ENCODE peak calls at places on chromosome 18, in ten cellular contexts. T is GM23338, V is lower lobe of right lung, W is endodermal cell, Q is fibroblast of pulmonary artery, L is A549, M is pancreas, N is fibroblast of lung, O is epithelial cell of esophagus, X is choroid plexus epithelial cell. R is an unnamed sample.

GRCh38 chr18:53991805-53992204 is 232.7 kb downstream of the MBD2 start:
- DNase-seq in T (no peak), V (no peak), W (no peak), Q (peak), L (no peak), M (no peak), N (peak), O (no peak), X (peak), R (peak)

GRCh38 chr18:68449292-68449691 is 265.6 kb downstream of the TMX3 start:
- DNase-seq in T (no peak), V (no peak), W (no peak), Q (peak), L (no peak), M (no peak), N (peak), O (peak), X (peak), R (peak)

GRCh38 chr18:37242091-37242490 is 323.5 kb downstream of the CELF4 start:
- DNase-seq in T (no peak), V (no peak), W (no peak), Q (no peak), L (no peak), M (no peak), N (no peak), O (no peak), X (no peak), R (no peak)

GRCh38 chr18:63267990-63268721 is 51.4 kb downstream of the BCL2 start:
- DNase-seq in T (no peak), V (no peak), W (no peak), Q (no peak), L (no peak), M (no peak), N (no peak), O (no peak), X (peak), R (no peak)

GRCh38 chr18:12657849-12658829 is at the start of gene SPIRE1:
- DNase-seq in T (peak), V (peak), W (peak), Q (peak), L (peak), M (peak), N (peak), O (peak), X (peak), R (no peak)

GRCh38 chr18:2606335-2606734 is 35.0 kb downstream of the NDC80 start:
- DNase-seq in T (no peak), V (no peak), W (no peak), Q (no peak), L (no peak), M (no peak), N (no peak), O (no peak), X (peak), R (no peak)

GRCh38 chr18:25921677-25922421 is 168.6 kb downstream of the SS18 start:
- DNase-seq in T (peak), V (no peak), W (peak), Q (peak), L (peak), M (peak), N (peak), O (peak), X (peak), R (no peak)

GRCh38 chr18:25262920-25263319 is 89.0 kb downstream of the ZNF521 start:
- DNase-seq in T (no peak), V (no peak), W (no peak), Q (no peak), L (no peak), M (no peak), N (peak), O (no peak), X (no peak), R (peak)

GRCh38 chr18:46625069-46625468 is 32.0 kb downstream of the LOXHD1 start:
- DNase-seq in T (no peak), V (no peak), W (no peak), Q (no peak), L (no peak), M (no peak), N (no peak), O (no peak), X (no peak), R (no peak)

GRCh38 chr18:63820694-63821093 is 45.5 kb downstream of the SERPINB7 start:
- DNase-seq in T (peak), V (no peak), W (no peak), Q (no peak), L (no peak), M (no peak), N (no peak), O (no peak), X (no peak), R (no peak)

GRCh38 chr18:55228191-55228590 is 268.9 kb upstream of the CCDC68 start:
- DNase-seq in T (peak), V (no peak), W (no peak), Q (no peak), L (peak), M (no peak), N (peak), O (no peak), X (peak), R (no peak)

GRCh38 chr18:23191952-23192662 is 56.8 kb downstream of the CABLES1 start:
- DNase-seq in T (no peak), V (no peak), W (peak), Q (peak), L (no peak), M (peak), N (peak), O (peak), X (peak), R (peak)

GRCh38 chr18:48264508-48264907 is 144.7 kb downstream of the ZBTB7C start:
- DNase-seq in T (peak), V (no peak), W (no peak), Q (no peak), L (no peak), M (no peak), N (no peak), O (peak), X (no peak), R (no peak)

GRCh38 chr18:3447895-3448844 is 1.8 kb upstream of the TGIF1 start:
- DNase-seq in T (peak), V (peak), W (peak), Q (peak), L (peak), M (peak), N (peak), O (peak), X (peak), R (peak)

GRCh38 chr18:52236134-52236533 is 103.9 kb upstream of the DCC start:
- DNase-seq in T (no peak), V (no peak), W (no peak), Q (peak), L (no peak), M (no peak), N (no peak), O (peak), X (peak), R (no peak)

DNA sequence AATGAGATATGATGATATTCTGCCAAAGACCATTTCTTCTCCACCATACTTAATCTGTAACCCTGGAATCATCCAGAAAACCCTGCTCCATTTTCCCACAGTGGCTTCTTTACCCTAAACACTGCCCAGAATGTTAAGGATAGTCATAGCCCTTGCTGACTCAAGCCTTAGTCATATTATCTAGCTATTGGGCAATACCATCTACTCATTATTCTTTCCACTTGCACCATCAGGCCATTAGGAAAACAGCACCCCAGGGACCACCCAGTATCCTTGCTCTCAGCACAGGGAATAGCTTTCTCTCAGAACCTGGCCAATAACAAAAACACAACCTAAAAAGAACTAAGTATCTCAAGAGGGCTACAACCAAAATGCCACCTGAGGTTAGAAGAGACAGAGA is 445.7 kb upstream of the SLC14A2 start:
- DNase-seq in T (no peak), V (no peak), W (no peak), Q (peak), L (peak), M (peak), N (peak), O (peak), X (peak), R (peak)
- TF ChIP-seq CTCF in T (no peak), V (no peak), W (no peak), Q (peak), L (no peak), M (no peak), N (peak), O (peak), X (peak), R (no peak)

DNA sequence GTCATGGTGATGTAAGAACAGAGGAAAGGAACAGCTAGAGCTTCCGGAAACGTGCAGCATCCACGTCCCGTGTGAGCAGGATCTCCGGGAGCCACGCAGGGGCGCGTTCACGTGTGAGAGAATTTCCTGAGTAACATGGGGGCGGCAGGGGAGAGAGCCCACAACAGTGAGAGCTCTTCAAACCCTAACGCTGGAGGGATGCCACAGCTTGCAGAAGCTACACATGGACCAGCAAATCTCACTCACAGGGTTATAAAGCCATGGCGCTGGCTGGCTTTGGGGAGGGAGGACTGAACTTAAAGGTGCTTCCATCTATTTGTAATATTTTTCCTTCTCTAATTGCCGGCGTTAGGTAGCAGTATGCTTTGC is 250.5 kb upstream of the SALL3 start:
- DNase-seq in T (no peak), V (no peak), W (peak), Q (no peak), L (no peak), M (no peak), N (no peak), O (no peak), X (no peak), R (no peak)
- TF ChIP-seq CTCF in T (no peak), V (no peak), W (no peak), Q (no peak), L (no peak), M (no peak), N (no peak), O (no peak), X (no peak), R (no peak)

GRCh38 chr18:77072566-77072965 is 60.0 kb downstream of the MBP start:
- DNase-seq in T (no peak), V (no peak), W (no peak), Q (no peak), L (no peak), M (no peak), N (no peak), O (no peak), X (no peak), R (no peak)
- TF ChIP-seq CTCF in T (no peak), V (no peak), W (no peak), Q (no peak), L (no peak), M (no peak), N (no peak), O (no peak), X (no peak), R (no peak)

GRCh38 chr18:5868218-5868904 is 27.0 kb downstream of the TMEM200C start:
- DNase-seq in T (peak), V (peak), W (peak), Q (peak), L (peak), M (peak), N (peak), O (peak), X (peak), R (peak)
- TF ChIP-seq CTCF in T (peak), V (peak), W (peak), Q (peak), L (peak), M (peak), N (peak), O (peak), X (peak), R (peak)

GRCh38 chr18:7454429-7454828 is 112.7 kb upstream of the PTPRM start:
- DNase-seq in T (no peak), V (no peak), W (peak), Q (no peak), L (no peak), M (no peak), N (no peak), O (no peak), X (no peak), R (no peak)

GRCh38 chr18:7457276-7457675 is 109.8 kb upstream of the PTPRM start:
- DNase-seq in T (no peak), V (no peak), W (no peak), Q (no peak), L (no peak), M (no peak), N (no peak), O (no peak), X (no peak), R (no peak)

GRCh38 chr18:7447629-7448028 is 119.5 kb upstream of the PTPRM start:
- DNase-seq in T (no peak), V (no peak), W (no peak), Q (no peak), L (no peak), M (no peak), N (no peak), O (peak), X (peak), R (no peak)

DNA sequence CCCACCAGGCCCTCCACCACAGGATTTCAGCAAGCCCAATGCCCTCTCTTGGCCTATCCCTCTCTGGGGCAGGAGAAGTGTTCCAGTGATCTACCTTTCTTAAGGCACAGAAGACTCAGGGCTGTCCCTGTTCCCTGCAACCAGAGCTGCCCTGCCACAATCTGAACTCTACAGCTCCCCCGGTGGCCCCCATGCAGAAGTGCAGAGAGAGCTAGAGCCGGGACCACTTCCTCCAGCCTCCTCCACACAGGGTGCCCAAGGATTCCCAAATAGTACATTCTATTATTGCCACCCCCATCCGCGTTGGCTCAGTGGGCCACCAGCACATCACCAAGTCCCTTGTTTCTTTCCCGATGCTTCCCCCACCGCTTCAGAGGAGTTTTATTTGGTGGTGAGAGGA is 114.8 kb upstream of the PTPRM start:
- DNase-seq in T (peak), V (no peak), W (peak), Q (peak), L (peak), M (peak), N (no peak), O (peak), X (peak), R (no peak)
- TF ChIP-seq CTCF in T (peak), V (peak), W (peak), Q (peak), L (peak), M (peak), N (peak), O (peak), X (peak), R (peak)

GRCh38 chr18:77000527-77000926 is 132.1 kb downstream of the MBP start:
- DNase-seq in T (peak), V (peak), W (peak), Q (peak), L (peak), M (peak), N (peak), O (peak), X (peak), R (no peak)
- TF ChIP-seq CTCF in T (peak), V (peak), W (peak), Q (peak), L (peak), M (peak), N (peak), O (peak), X (peak), R (no peak)

GRCh38 chr18:34936772-34937171 is 104.4 kb upstream of the MAPRE2 start:
- DNase-seq in T (no peak), V (no peak), W (no peak), Q (no peak), L (no peak), M (no peak), N (no peak), O (no peak), X (no peak), R (no peak)
- TF ChIP-seq CTCF in T (no peak), V (no peak), W (no peak), Q (no peak), L (no peak), M (no peak), N (no peak), O (no peak), X (no peak), R (no peak)

GRCh38 chr18:59549797-59550516 is 147.3 kb downstream of the CCBE1 start:
- DNase-seq in T (no peak), V (no peak), W (no peak), Q (peak), L (no peak), M (peak), N (no peak), O (no peak), X (no peak), R (no peak)

GRCh38 chr18:59551902-59552635 is 145.2 kb downstream of the CCBE1 start:
- DNase-seq in T (no peak), V (no peak), W (no peak), Q (peak), L (no peak), M (no peak), N (no peak), O (no peak), X (no peak), R (no peak)

GRCh38 chr18:59546164-59546563 is 151.1 kb downstream of the CCBE1 start:
- DNase-seq in T (no peak), V (no peak), W (no peak), Q (peak), L (no peak), M (no peak), N (peak), O (peak), X (peak), R (no peak)

GRCh38 chr18:59553273-59553672 is 143.9 kb downstream of the CCBE1 start:
- DNase-seq in T (no peak), V (no peak), W (no peak), Q (no peak), L (no peak), M (no peak), N (no peak), O (no peak), X (no peak), R (no peak)

GRCh38 chr18:59547691-59548182 is 149.5 kb downstream of the CCBE1 start:
- DNase-seq in T (peak), V (no peak), W (peak), Q (peak), L (no peak), M (no peak), N (peak), O (peak), X (peak), R (peak)
- TF ChIP-seq CTCF in T (no peak), V (no peak), W (no peak), Q (peak), L (no peak), M (no peak), N (peak), O (no peak), X (peak), R (peak)

DNA sequence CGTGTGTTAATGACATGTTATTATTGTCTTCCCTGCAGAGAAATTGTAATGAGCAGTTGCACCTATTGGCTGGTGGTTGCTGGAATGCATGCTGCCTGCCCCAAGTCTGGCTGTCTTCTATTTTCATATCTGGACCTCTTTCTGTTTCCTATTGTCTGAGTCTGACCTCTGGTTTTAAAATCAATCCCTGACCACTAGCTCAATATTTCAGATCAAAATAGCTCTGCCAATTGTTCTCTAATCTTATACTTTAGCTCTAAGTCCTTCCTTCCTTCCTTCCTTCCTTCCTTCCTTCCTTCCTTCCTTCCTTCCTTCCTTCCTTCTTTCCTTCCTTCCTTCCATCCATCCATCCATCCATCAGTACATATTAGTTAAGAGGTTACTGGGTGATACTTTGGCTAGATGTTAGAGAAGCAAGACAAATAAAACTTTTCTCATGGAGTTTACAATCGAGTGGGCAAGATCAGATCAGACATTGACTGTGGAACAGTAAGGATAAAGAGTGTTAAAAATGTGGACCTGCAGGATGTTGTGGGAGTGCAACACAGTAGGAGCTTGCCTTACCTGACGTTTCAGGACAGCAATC is 417.1 kb downstream of the SOCS6 start:
- DNase-seq in T (no peak), V (no peak), W (no peak), Q (no peak), L (no peak), M (no peak), N (no peak), O (no peak), X (no peak), R (no peak)
- TF ChIP-seq CTCF in T (no peak), V (no peak), W (no peak), Q (no peak), L (no peak), M (no peak), N (no peak), O (no peak), X (no peak), R (no peak)